ENCODE peak calls at places on chromosomes 12 and 14, in five cellular contexts. One of them, this sample, is unnamed.
A peak's percentile ranks its signal among the peaks of the same experiment; 100 is the strongest.

GRCh38 chr12:48157889-48158370 is 615 bp upstream of the ASB8 start:
- DNase-seq in CD8-positive, alpha-beta T cell: peak; percentile 26
- DNase-seq in activated CD8-positive, alpha-beta memory T cell treated with anti-CD3 and anti-CD28 coated beads for 1 hour: no peak
- DNase-seq in brain microvascular endothelial cell: no peak
- DNase-seq in stimulated activated CD8-positive, alpha-beta memory T cell treated with anti-CD3 and anti-CD28 coated beads, Interleukin-15, amount 100 ng/mL, for 4 hours: no peak
- DNase-seq in this sample: no peak

GRCh38 chr14:70282666-70283065 is 76.8 kb downstream of the COX16 start:
- DNase-seq in stimulated activated CD8-positive, alpha-beta memory T cell treated with anti-CD3 and anti-CD28 coated beads, Interleukin-15, amount 100 ng/mL, for 4 hours: no peak
- DNase-seq in brain microvascular endothelial cell: no peak
- DNase-seq in CD8-positive, alpha-beta T cell: no peak
- DNase-seq in activated CD8-positive, alpha-beta memory T cell treated with anti-CD3 and anti-CD28 coated beads for 1 hour: no peak
- DNase-seq in this sample: peak; percentile 51

GRCh38 chr12:106342397-106343212 is 14.9 kb upstream of the POLR3B start:
- DNase-seq in stimulated activated CD8-positive, alpha-beta memory T cell treated with anti-CD3 and anti-CD28 coated beads, Interleukin-15, amount 100 ng/mL, for 4 hours: no peak
- DNase-seq in brain microvascular endothelial cell: peak; percentile 59
- DNase-seq in CD8-positive, alpha-beta T cell: no peak
- DNase-seq in activated CD8-positive, alpha-beta memory T cell treated with anti-CD3 and anti-CD28 coated beads for 1 hour: no peak
- DNase-seq in this sample: no peak

GRCh38 chr12:116314477-116314876 is 37.0 kb upstream of the MED13L start:
- DNase-seq in activated CD8-positive, alpha-beta memory T cell treated with anti-CD3 and anti-CD28 coated beads for 1 hour: no peak
- DNase-seq in brain microvascular endothelial cell: no peak
- DNase-seq in CD8-positive, alpha-beta T cell: no peak
- DNase-seq in stimulated activated CD8-positive, alpha-beta memory T cell treated with anti-CD3 and anti-CD28 coated beads, Interleukin-15, amount 100 ng/mL, for 4 hours: no peak
- DNase-seq in this sample: no peak

GRCh38 chr12:124738636-124739467 is 124.8 kb downstream of the SCARB1 start:
- DNase-seq in activated CD8-positive, alpha-beta memory T cell treated with anti-CD3 and anti-CD28 coated beads for 1 hour: no peak
- DNase-seq in CD8-positive, alpha-beta T cell: no peak
- DNase-seq in brain microvascular endothelial cell: peak; percentile 79
- DNase-seq in stimulated activated CD8-positive, alpha-beta memory T cell treated with anti-CD3 and anti-CD28 coated beads, Interleukin-15, amount 100 ng/mL, for 4 hours: no peak
- DNase-seq in this sample: no peak

GRCh38 chr12:46585854-46586621 is 213.5 kb upstream of the SLC38A2 start:
- DNase-seq in CD8-positive, alpha-beta T cell: peak; percentile 64
- DNase-seq in activated CD8-positive, alpha-beta memory T cell treated with anti-CD3 and anti-CD28 coated beads for 1 hour: peak; percentile 14
- DNase-seq in stimulated activated CD8-positive, alpha-beta memory T cell treated with anti-CD3 and anti-CD28 coated beads, Interleukin-15, amount 100 ng/mL, for 4 hours: no peak
- DNase-seq in brain microvascular endothelial cell: peak; percentile 94
- DNase-seq in this sample: peak; percentile 88

GRCh38 chr14:92653162-92653651 is 95.2 kb downstream of the LGMN start:
- DNase-seq in CD8-positive, alpha-beta T cell: no peak
- DNase-seq in stimulated activated CD8-positive, alpha-beta memory T cell treated with anti-CD3 and anti-CD28 coated beads, Interleukin-15, amount 100 ng/mL, for 4 hours: no peak
- DNase-seq in brain microvascular endothelial cell: no peak
- DNase-seq in activated CD8-positive, alpha-beta memory T cell treated with anti-CD3 and anti-CD28 coated beads for 1 hour: no peak
- DNase-seq in this sample: no peak

GRCh38 chr14:88179725-88180124 is 143.3 kb downstream of the KCNK10 start:
- DNase-seq in brain microvascular endothelial cell: no peak
- DNase-seq in CD8-positive, alpha-beta T cell: no peak
- DNase-seq in activated CD8-positive, alpha-beta memory T cell treated with anti-CD3 and anti-CD28 coated beads for 1 hour: no peak
- DNase-seq in stimulated activated CD8-positive, alpha-beta memory T cell treated with anti-CD3 and anti-CD28 coated beads, Interleukin-15, amount 100 ng/mL, for 4 hours: no peak
- DNase-seq in this sample: no peak

GRCh38 chr14:32073537-32074189 is 3.4 kb upstream of the ARHGAP5 start:
- DNase-seq in CD8-positive, alpha-beta T cell: peak; percentile 31
- DNase-seq in activated CD8-positive, alpha-beta memory T cell treated with anti-CD3 and anti-CD28 coated beads for 1 hour: no peak
- DNase-seq in brain microvascular endothelial cell: peak; percentile 86
- DNase-seq in stimulated activated CD8-positive, alpha-beta memory T cell treated with anti-CD3 and anti-CD28 coated beads, Interleukin-15, amount 100 ng/mL, for 4 hours: no peak
- DNase-seq in this sample: peak; percentile 96

GRCh38 chr14:71701990-71702389 is 230.2 kb upstream of the RGS6 start:
- DNase-seq in activated CD8-positive, alpha-beta memory T cell treated with anti-CD3 and anti-CD28 coated beads for 1 hour: no peak
- DNase-seq in CD8-positive, alpha-beta T cell: no peak
- DNase-seq in brain microvascular endothelial cell: no peak
- DNase-seq in stimulated activated CD8-positive, alpha-beta memory T cell treated with anti-CD3 and anti-CD28 coated beads, Interleukin-15, amount 100 ng/mL, for 4 hours: no peak
- DNase-seq in this sample: no peak

GRCh38 chr14:50964683-50965390 is 20.6 kb upstream of the PYGL start:
- DNase-seq in CD8-positive, alpha-beta T cell: no peak
- DNase-seq in brain microvascular endothelial cell: peak; percentile 98
- DNase-seq in stimulated activated CD8-positive, alpha-beta memory T cell treated with anti-CD3 and anti-CD28 coated beads, Interleukin-15, amount 100 ng/mL, for 4 hours: no peak
- DNase-seq in activated CD8-positive, alpha-beta memory T cell treated with anti-CD3 and anti-CD28 coated beads for 1 hour: no peak
- DNase-seq in this sample: no peak

GRCh38 chr14:41605550-41606248 is 977 bp upstream of the LRFN5 start:
- DNase-seq in activated CD8-positive, alpha-beta memory T cell treated with anti-CD3 and anti-CD28 coated beads for 1 hour: no peak
- DNase-seq in brain microvascular endothelial cell: no peak
- DNase-seq in stimulated activated CD8-positive, alpha-beta memory T cell treated with anti-CD3 and anti-CD28 coated beads, Interleukin-15, amount 100 ng/mL, for 4 hours: no peak
- DNase-seq in CD8-positive, alpha-beta T cell: no peak
- DNase-seq in this sample: peak; percentile 52

GRCh38 chr12:59911516-59911915 is 315.7 kb downstream of the SLC16A7 start:
- DNase-seq in stimulated activated CD8-positive, alpha-beta memory T cell treated with anti-CD3 and anti-CD28 coated beads, Interleukin-15, amount 100 ng/mL, for 4 hours: no peak
- DNase-seq in CD8-positive, alpha-beta T cell: no peak
- DNase-seq in brain microvascular endothelial cell: no peak
- DNase-seq in activated CD8-positive, alpha-beta memory T cell treated with anti-CD3 and anti-CD28 coated beads for 1 hour: no peak
- DNase-seq in this sample: no peak

GRCh38 chr14:100684961-100685360 is 41.7 kb upstream of the DLK1 start:
- DNase-seq in brain microvascular endothelial cell: no peak
- DNase-seq in activated CD8-positive, alpha-beta memory T cell treated with anti-CD3 and anti-CD28 coated beads for 1 hour: no peak
- DNase-seq in stimulated activated CD8-positive, alpha-beta memory T cell treated with anti-CD3 and anti-CD28 coated beads, Interleukin-15, amount 100 ng/mL, for 4 hours: no peak
- DNase-seq in CD8-positive, alpha-beta T cell: no peak
- DNase-seq in this sample: no peak

GRCh38 chr12:69947123-69947522 is 122.1 kb downstream of the MYRFL start:
- DNase-seq in activated CD8-positive, alpha-beta memory T cell treated with anti-CD3 and anti-CD28 coated beads for 1 hour: no peak
- DNase-seq in CD8-positive, alpha-beta T cell: no peak
- DNase-seq in stimulated activated CD8-positive, alpha-beta memory T cell treated with anti-CD3 and anti-CD28 coated beads, Interleukin-15, amount 100 ng/mL, for 4 hours: no peak
- DNase-seq in brain microvascular endothelial cell: no peak
- DNase-seq in this sample: no peak

GRCh38 chr12:115937345-115937744 is 340.1 kb downstream of the MED13L start:
- DNase-seq in activated CD8-positive, alpha-beta memory T cell treated with anti-CD3 and anti-CD28 coated beads for 1 hour: no peak
- DNase-seq in CD8-positive, alpha-beta T cell: no peak
- DNase-seq in brain microvascular endothelial cell: no peak
- DNase-seq in stimulated activated CD8-positive, alpha-beta memory T cell treated with anti-CD3 and anti-CD28 coated beads, Interleukin-15, amount 100 ng/mL, for 4 hours: no peak
- DNase-seq in this sample: no peak

GRCh38 chr14:90213099-90213748 is 43.1 kb upstream of the PSMC1 start:
- DNase-seq in activated CD8-positive, alpha-beta memory T cell treated with anti-CD3 and anti-CD28 coated beads for 1 hour: no peak
- DNase-seq in stimulated activated CD8-positive, alpha-beta memory T cell treated with anti-CD3 and anti-CD28 coated beads, Interleukin-15, amount 100 ng/mL, for 4 hours: no peak
- DNase-seq in brain microvascular endothelial cell: no peak
- DNase-seq in CD8-positive, alpha-beta T cell: no peak
- DNase-seq in this sample: no peak

GRCh38 chr12:77888611-77889010 is 57.9 kb downstream of the NAV3 start:
- DNase-seq in CD8-positive, alpha-beta T cell: no peak
- DNase-seq in stimulated activated CD8-positive, alpha-beta memory T cell treated with anti-CD3 and anti-CD28 coated beads, Interleukin-15, amount 100 ng/mL, for 4 hours: no peak
- DNase-seq in brain microvascular endothelial cell: peak; percentile 80
- DNase-seq in activated CD8-positive, alpha-beta memory T cell treated with anti-CD3 and anti-CD28 coated beads for 1 hour: no peak
- DNase-seq in this sample: no peak

GRCh38 chr12:118271770-118272417 is 100.8 kb downstream of the TAOK3 start:
- DNase-seq in activated CD8-positive, alpha-beta memory T cell treated with anti-CD3 and anti-CD28 coated beads for 1 hour: no peak
- DNase-seq in stimulated activated CD8-positive, alpha-beta memory T cell treated with anti-CD3 and anti-CD28 coated beads, Interleukin-15, amount 100 ng/mL, for 4 hours: no peak
- DNase-seq in CD8-positive, alpha-beta T cell: no peak
- DNase-seq in brain microvascular endothelial cell: no peak
- DNase-seq in this sample: no peak

GRCh38 chr12:4432878-4433820 is 12.5 kb downstream of the FGF6 start:
- DNase-seq in stimulated activated CD8-positive, alpha-beta memory T cell treated with anti-CD3 and anti-CD28 coated beads, Interleukin-15, amount 100 ng/mL, for 4 hours: no peak
- DNase-seq in activated CD8-positive, alpha-beta memory T cell treated with anti-CD3 and anti-CD28 coated beads for 1 hour: no peak
- DNase-seq in CD8-positive, alpha-beta T cell: no peak
- DNase-seq in brain microvascular endothelial cell: no peak
- DNase-seq in this sample: no peak

GRCh38 chr12:56267443-56268071 is 815 bp downstream of the COQ10A start:
- DNase-seq in CD8-positive, alpha-beta T cell: no peak
- DNase-seq in activated CD8-positive, alpha-beta memory T cell treated with anti-CD3 and anti-CD28 coated beads for 1 hour: no peak
- DNase-seq in brain microvascular endothelial cell: no peak
- DNase-seq in stimulated activated CD8-positive, alpha-beta memory T cell treated with anti-CD3 and anti-CD28 coated beads, Interleukin-15, amount 100 ng/mL, for 4 hours: no peak
- DNase-seq in this sample: no peak